ENCODE peak calls at places on chromosomes 12 and 14, in five cellular contexts. S, I, K, Z and M are unnamed samples.
A peak's percentile ranks its signal among the peaks of the same experiment; 100 is the strongest.

GRCh38 chr12:105190530-105190929 is 45.4 kb downstream of the APPL2 start:
- DNase-seq in I (no peak), S (no peak), Z (no peak), K (no peak), M (no peak)

GRCh38 chr12:25436206-25436912 is 116.7 kb downstream of the LMNTD1 start:
- DNase-seq in Z (no peak), S (no peak), K (no peak), I (peak; percentile 29), M (no peak)

GRCh38 chr14:81453166-81453766 is 53.1 kb upstream of the STON2 start:
- DNase-seq in Z (no peak), K (peak; percentile 63), I (peak; percentile 27), S (no peak), M (peak; percentile 39)

GRCh38 chr12:47787596-47788319 is 14.7 kb downstream of the SLC48A1 start:
- DNase-seq in I (no peak), Z (no peak), S (no peak), K (no peak), M (no peak)

GRCh38 chr14:68141531-68142088 is 322.0 kb downstream of the RAD51B start:
- DNase-seq in Z (no peak), I (no peak), K (no peak), S (no peak), M (no peak)

GRCh38 chr12:123942277-123942653 is 30.4 kb downstream of the CCDC92 start:
- DNase-seq in I (no peak), K (no peak), Z (no peak), S (no peak), M (no peak)

GRCh38 chr12:95283371-95283770 is 65.8 kb downstream of the VEZT start:
- DNase-seq in I (no peak), Z (no peak), K (no peak), S (no peak), M (no peak)

GRCh38 chr12:39587247-39587646 is 32.4 kb downstream of the ABCD2 start:
- DNase-seq in S (no peak), K (no peak), Z (no peak), I (peak; percentile 18), M (no peak)

GRCh38 chr12:114952573-114953196 is 268.7 kb upstream of the TBX3 start:
- DNase-seq in K (no peak), I (no peak), Z (no peak), S (no peak), M (no peak)

GRCh38 chr12:77940011-77940423 is 109.3 kb downstream of the NAV3 start:
- DNase-seq in K (no peak), S (no peak), I (no peak), Z (no peak), M (no peak)

GRCh38 chr14:100524233-100524932 is 62.8 kb downstream of the BEGAIN start:
- DNase-seq in K (peak; percentile 9), S (no peak), I (no peak), Z (no peak), M (no peak)

GRCh38 chr12:106986625-106987389 is at the start of gene MTERF2:
- DNase-seq in Z (peak; percentile 93), I (peak; percentile 71), S (peak; percentile 57), K (peak; percentile 93), M (peak; percentile 96)

GRCh38 chr12:124720687-124721500 is 142.8 kb downstream of the SCARB1 start:
- DNase-seq in K (peak; percentile 68), S (no peak), Z (no peak), I (no peak), M (peak; percentile 77)

GRCh38 chr12:64678835-64679234 is 68.5 kb downstream of the RASSF3 start:
- DNase-seq in S (no peak), I (no peak), K (no peak), Z (no peak), M (no peak)

GRCh38 chr12:6921996-6922935 is 5.5 kb upstream of the ATN1 start:
- DNase-seq in S (no peak), I (no peak), Z (peak; percentile 29), K (no peak), M (no peak)

GRCh38 chr12:132494294-132495164 is 4.6 kb downstream of the FBRSL1 start:
- DNase-seq in I (no peak), Z (no peak), K (peak; percentile 70), S (no peak), M (no peak)

GRCh38 chr12:132495165-132495544 is 5.2 kb downstream of the FBRSL1 start:
- DNase-seq in I (no peak), K (no peak), Z (no peak), S (no peak), M (no peak)

GRCh38 chr12:132496710-132497109 is 6.8 kb downstream of the FBRSL1 start:
- DNase-seq in S (no peak), I (no peak), Z (no peak), K (no peak), M (no peak)

GRCh38 chr12:132496270-132496669 is 6.3 kb downstream of the FBRSL1 start:
- DNase-seq in Z (no peak), S (no peak), K (no peak), I (no peak), M (no peak)

DNA sequence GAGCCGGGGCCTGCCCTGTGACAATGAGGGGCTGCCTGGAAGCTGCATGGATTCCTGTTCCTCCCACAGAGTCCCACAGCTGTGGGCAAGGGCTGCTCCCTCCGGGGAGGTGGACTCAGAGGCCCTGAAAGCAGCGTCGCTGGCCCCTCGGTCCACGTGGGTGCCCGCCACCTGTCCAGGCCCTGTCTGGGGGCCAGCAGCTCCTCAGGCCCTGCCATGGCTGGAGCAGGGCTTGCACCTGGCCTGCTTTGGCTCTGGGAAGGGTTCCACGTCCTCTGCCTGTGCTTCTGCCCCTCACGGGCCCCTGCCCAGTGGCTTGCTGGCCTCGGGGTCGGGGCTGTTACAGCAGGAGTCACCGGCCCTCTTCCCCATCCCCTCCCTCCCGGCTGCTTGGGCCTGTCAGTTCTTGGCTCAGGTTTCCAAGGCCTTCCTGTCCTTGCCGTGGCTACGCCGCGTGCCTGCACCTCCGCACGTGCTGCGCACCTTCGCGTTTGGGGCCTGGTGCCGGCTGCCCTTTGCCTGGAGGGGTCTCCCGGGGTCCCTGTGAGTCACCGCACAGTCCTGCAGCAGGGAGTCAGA is 5.8 kb downstream of the FBRSL1 start:
- DNase-seq in Z (no peak), K (no peak), S (no peak), I (no peak), M (no peak)
- H3K4me1 ChIP-seq in Z (peaks cover 98% of the 10 kb centered on the region), K (peaks cover 100% of the 10 kb centered on the region), S (peaks cover 46% of the 10 kb centered on the region), I (peaks cover 72% of the 10 kb centered on the region), M (peaks cover 67% of the 10 kb centered on the region)

DNA sequence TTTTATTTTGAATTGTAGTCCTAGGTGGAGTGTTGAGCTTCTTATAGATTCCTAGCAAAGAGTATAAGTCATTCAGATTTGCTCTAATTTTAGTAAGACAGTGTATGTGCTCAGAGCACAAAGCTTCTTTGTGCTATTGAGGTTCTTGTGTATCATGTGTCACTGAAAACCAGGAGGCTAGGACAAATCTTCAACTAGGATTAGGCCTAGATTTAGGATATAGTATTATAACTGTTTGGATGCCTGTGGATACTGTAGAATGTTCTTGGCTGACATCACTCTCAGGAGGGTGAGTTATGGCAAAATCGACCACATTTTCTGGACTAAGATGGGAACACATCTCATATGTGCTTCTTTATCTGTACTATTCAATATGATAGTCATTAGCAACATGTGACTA is 86.5 kb downstream of the DHRS2 start:
- DNase-seq in S (no peak), I (no peak), Z (no peak), K (no peak), M (no peak)
- H3K4me3 ChIP-seq in S (no peak overlapping the region), I (no peak overlapping the region), Z (no peak overlapping the region), K (no peak overlapping the region), M (no peak overlapping the region)

GRCh38 chr14:30681752-30682355 is 59.7 kb downstream of the SCFD1 start:
- DNase-seq in S (no peak), I (no peak), Z (no peak), K (no peak), M (no peak)
- H3K4me1 ChIP-seq in S (no peaks in the 10 kb centered on the region), I (no peaks in the 10 kb centered on the region), Z (no peaks in the 10 kb centered on the region), K (no peaks in the 10 kb centered on the region), M (no peaks in the 10 kb centered on the region)

DNA sequence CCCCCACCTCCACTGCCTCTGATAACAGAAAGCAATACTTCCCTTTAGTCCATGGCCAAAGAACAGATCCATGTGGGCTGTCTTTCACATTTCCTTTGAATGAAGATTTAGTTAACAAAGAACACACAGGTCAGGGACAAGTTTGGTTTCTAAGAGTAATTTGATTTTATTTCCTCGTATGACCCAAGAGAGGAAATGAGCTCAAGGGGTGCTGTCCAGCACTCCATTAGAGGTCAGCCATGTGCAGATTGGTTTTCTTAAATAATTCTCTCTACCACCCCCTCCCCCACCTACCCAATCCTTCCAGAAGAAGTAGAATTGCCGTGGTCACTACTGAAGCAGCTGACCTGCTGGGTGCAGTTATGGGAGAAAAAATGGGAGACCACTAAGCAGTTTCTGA is 13.9 kb upstream of the OAS1 start:
- DNase-seq in I (no peak), K (no peak), Z (no peak), S (no peak), M (no peak)
- H3K4me3 ChIP-seq in I (no peak overlapping the region), K (no peak overlapping the region), Z (no peak overlapping the region), S (no peak overlapping the region), M (no peak overlapping the region)

GRCh38 chr12:121793836-121794531 is 496 bp upstream of the RHOF start:
- DNase-seq in K (peak; percentile 94), S (peak; percentile 97), Z (peak; percentile 96), I (peak; percentile 95), M (peak; percentile 93)

GRCh38 chr12:121794532-121795028 is 1.1 kb upstream of the RHOF start:
- DNase-seq in K (no peak), Z (no peak), I (no peak), S (no peak), M (peak; percentile 68)

GRCh38 chr12:121796855-121797751 is 3.6 kb upstream of the RHOF start:
- DNase-seq in Z (peak; percentile 97), I (no peak), K (peak; percentile 98), S (no peak), M (peak; percentile 99)

GRCh38 chr12:121793501-121793835 is at the start of gene RHOF:
- DNase-seq in I (no peak), Z (peak; percentile 80), K (peak; percentile 68), S (peak; percentile 57), M (no peak)

DNA sequence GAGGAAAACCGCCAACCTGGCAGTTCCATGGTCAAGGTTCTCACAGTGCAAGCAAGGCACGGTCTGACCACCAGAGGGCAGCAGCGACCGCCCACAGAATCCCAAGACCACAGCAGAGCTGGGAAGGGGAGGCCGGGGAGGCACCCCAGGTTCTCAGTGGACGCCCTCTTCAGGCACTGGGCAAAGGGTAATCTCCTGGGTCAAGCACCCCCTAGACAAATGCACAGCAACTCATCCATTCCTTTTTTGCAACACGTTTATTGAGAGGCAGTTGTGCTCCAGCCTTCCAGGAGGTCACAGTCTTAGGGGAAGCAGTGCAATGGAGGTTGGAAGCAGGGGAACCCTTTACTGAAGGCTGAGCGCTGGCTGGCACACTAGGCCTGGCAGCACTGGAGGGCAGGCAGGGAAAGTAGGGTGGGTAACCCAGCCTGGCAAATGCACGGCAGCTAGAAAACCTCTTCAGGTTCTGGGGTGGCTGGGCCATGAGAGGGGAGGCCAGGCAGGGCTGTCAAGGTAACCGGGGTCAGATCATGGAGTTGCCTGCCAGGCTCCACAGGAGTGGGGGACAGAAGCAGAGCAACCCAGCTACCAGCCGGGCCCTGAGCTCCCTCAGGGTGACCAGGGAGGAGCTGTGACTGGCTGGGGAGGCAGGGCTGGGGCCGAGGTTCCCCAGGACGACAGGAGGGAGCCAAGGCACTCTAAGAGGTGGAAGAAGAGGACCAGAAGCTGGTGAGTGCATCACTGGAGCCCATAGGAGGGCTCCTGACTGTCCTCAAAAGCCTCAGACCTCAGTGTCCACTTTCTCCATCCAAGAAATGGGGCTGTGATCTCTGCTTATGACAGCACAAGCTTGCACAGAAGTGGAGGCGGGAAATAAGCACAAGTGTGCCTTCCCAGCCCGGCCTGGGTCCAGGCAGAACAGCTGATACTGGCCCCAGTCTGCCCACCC is 1.8 kb upstream of the RHOF start:
- DNase-seq in I (peak; percentile 75), Z (peak; percentile 90), K (peak; percentile 94), S (peak; percentile 83), M (peak; percentile 84)
- H3K4me1 ChIP-seq in I (peaks cover 59% of the 10 kb centered on the region), Z (peaks cover 90% of the 10 kb centered on the region), K (peaks cover 80% of the 10 kb centered on the region), S (peaks cover 44% of the 10 kb centered on the region), M (no peaks in the 10 kb centered on the region)

GRCh38 chr12:112029326-112029725 is 16.1 kb downstream of the ERP29 start:
- DNase-seq in I (no peak), K (no peak), Z (no peak), S (no peak), M (no peak)
- H3K4me3 ChIP-seq in I (no peak overlapping the region), K (no peak overlapping the region), Z (no peak overlapping the region), S (no peak overlapping the region), M (no peak overlapping the region)